ENCODE peak calls at places on chromosomes 7 and 10, in seven cellular contexts. Z, F, U, O, S, Y and E are unnamed samples.
A peak's percentile ranks its signal among the peaks of the same experiment; 100 is the strongest.

GRCh38 chr7:76155938-76156337 is 45.8 kb upstream of the SRRM3 start:
- DNase-seq in S (no peak), Z (no peak), O (no peak), Y (peak; percentile 49), F (no peak), U (no peak), E (no peak)

GRCh38 chr10:116796910-116797513 is 52.3 kb upstream of the ENO4 start:
- DNase-seq in U (peak; percentile 87), S (peak; percentile 90), O (no peak), Y (peak; percentile 60), F (peak; percentile 65), Z (peak; percentile 60), E (peak; percentile 70)

GRCh38 chr7:35555386-35555785 is 139.5 kb downstream of the HERPUD2 start:
- DNase-seq in Z (no peak), U (no peak), O (no peak), S (no peak), Y (no peak), F (no peak), E (no peak)

GRCh38 chr10:112981553-112981952 is 31.5 kb downstream of the TCF7L2 start:
- DNase-seq in U (peak; percentile 45), O (peak; percentile 89), S (no peak), Z (no peak), Y (no peak), F (no peak), E (no peak)

GRCh38 chr10:62769574-62770242 is 34.8 kb upstream of the ADO start:
- DNase-seq in U (no peak), F (no peak), Y (no peak), Z (peak; percentile 48), S (no peak), O (no peak), E (no peak)

GRCh38 chr7:146510088-146510680 is 393.6 kb downstream of the CNTNAP2 start:
- DNase-seq in S (no peak), O (no peak), Z (no peak), U (no peak), F (no peak), Y (no peak), E (peak; percentile 13)

GRCh38 chr7:131786204-131786603 is 229.8 kb upstream of the PODXL start:
- DNase-seq in O (no peak), S (no peak), Z (no peak), F (no peak), Y (no peak), U (no peak), E (no peak)

GRCh38 chr10:124611738-124612137 is 132.4 kb downstream of the FAM53B start:
- DNase-seq in Z (no peak), O (no peak), Y (no peak), F (no peak), U (no peak), S (no peak), E (no peak)

GRCh38 chr7:37408885-37409248 is 39.8 kb downstream of the ELMO1 start:
- DNase-seq in F (no peak), O (no peak), U (no peak), Y (no peak), S (no peak), Z (no peak), E (no peak)

GRCh38 chr7:129568240-129568639 is 43.3 kb upstream of the NRF1 start:
- DNase-seq in O (no peak), F (no peak), S (no peak), Y (no peak), Z (no peak), U (no peak), E (no peak)

GRCh38 chr10:48926255-48926654 is 13.4 kb downstream of the LRRC18 start:
- DNase-seq in Z (no peak), S (no peak), F (no peak), Y (no peak), O (no peak), U (no peak), E (no peak)

GRCh38 chr10:52949899-52950298 is 177.3 kb upstream of the MBL2 start:
- DNase-seq in Y (peak; percentile 32), F (no peak), O (no peak), S (no peak), U (no peak), Z (no peak), E (peak; percentile 74)

GRCh38 chr7:78437118-78437517 is 638.5 kb downstream of the PHTF2 start:
- DNase-seq in Y (peak; percentile 4), F (no peak), S (no peak), O (no peak), Z (no peak), U (no peak), E (no peak)

GRCh38 chr7:33806284-33807157 is 98.8 kb upstream of the BMPER start:
- DNase-seq in S (no peak), F (no peak), U (no peak), O (no peak), Z (no peak), Y (peak; percentile 18), E (no peak)

GRCh38 chr7:106657085-106657991 is 3.6 kb downstream of the CCDC71L start:
- DNase-seq in S (no peak), Z (no peak), F (no peak), Y (no peak), O (no peak), U (no peak), E (no peak)

GRCh38 chr10:75211007-75211735 is 575 bp downstream of the VDAC2 start:
- DNase-seq in S (no peak), O (no peak), Y (peak; percentile 48), U (peak; percentile 24), Z (peak; percentile 61), F (no peak), E (no peak)

GRCh38 chr7:20269726-20270125 is 52.5 kb upstream of the MACC1 start:
- DNase-seq in Z (no peak), Y (no peak), S (no peak), F (no peak), U (no peak), O (no peak), E (no peak)

GRCh38 chr7:25707733-25708132 is 444.3 kb upstream of the NFE2L3 start:
- DNase-seq in Z (no peak), S (no peak), O (no peak), F (no peak), U (peak; percentile 53), Y (no peak), E (no peak)

GRCh38 chr7:108660465-108660864 is 90.8 kb downstream of the DNAJB9 start:
- DNase-seq in Z (peak; percentile 60), U (peak; percentile 79), Y (no peak), O (no peak), F (peak; percentile 21), S (no peak), E (peak; percentile 20)
- TF ChIP-seq JUND in Z (no peak), U (no peak), Y (no peak), O (no peak), F (no peak), S (no peak), E (no peak)

GRCh38 chr7:138889982-138890381 is 91.2 kb downstream of the KIAA1549 start:
- DNase-seq in F (no peak), Y (no peak), U (no peak), S (no peak), Z (no peak), O (no peak), E (no peak)
- TF ChIP-seq JUND in F (no peak), Y (no peak), U (no peak), S (no peak), Z (no peak), O (no peak), E (no peak)

GRCh38 chr7:11166051-11166450 is 192.4 kb downstream of the PHF14 start:
- DNase-seq in U (no peak), O (no peak), Y (no peak), S (no peak), F (no peak), Z (no peak), E (no peak)

GRCh38 chr7:11171569-11172192 is 198.0 kb downstream of the PHF14 start:
- DNase-seq in S (no peak), F (no peak), O (no peak), U (peak; percentile 62), Y (no peak), Z (no peak), E (no peak)

GRCh38 chr7:11168622-11169170 is 195.0 kb downstream of the PHF14 start:
- DNase-seq in O (no peak), S (no peak), U (no peak), F (no peak), Z (no peak), Y (no peak), E (no peak)

GRCh38 chr7:11170863-11171568 is 197.3 kb downstream of the PHF14 start:
- DNase-seq in Z (no peak), Y (no peak), F (no peak), O (no peak), U (no peak), S (no peak), E (no peak)

DNA sequence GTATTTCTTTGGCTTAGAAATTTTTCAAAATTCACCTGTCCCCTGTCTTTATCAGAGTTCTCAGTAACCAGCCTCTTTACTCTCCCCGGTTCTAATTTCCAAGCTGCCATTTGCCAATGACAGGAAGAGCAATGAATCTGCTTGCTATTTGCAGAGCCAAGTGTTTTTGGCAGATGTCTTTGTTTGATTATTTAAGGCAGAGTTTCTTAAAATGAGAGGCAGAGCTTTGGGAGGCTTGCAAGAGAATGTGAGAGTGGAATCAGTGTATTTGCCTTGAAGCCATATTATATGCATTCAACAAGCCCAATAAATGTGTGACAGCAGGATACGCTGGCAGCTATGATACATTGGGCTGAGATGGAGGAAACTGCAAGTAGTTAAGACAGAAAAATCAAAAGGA is 196.5 kb downstream of the PHF14 start:
- DNase-seq in S (no peak), Y (no peak), F (no peak), Z (no peak), U (no peak), O (no peak), E (peak; percentile 35)
- TF ChIP-seq JUND in S (no peak), Y (no peak), F (no peak), Z (no peak), U (no peak), O (no peak), E (no peak)

GRCh38 chr7:128219646-128220045 is 21.4 kb upstream of the LEP start:
- DNase-seq in O (no peak), Y (no peak), F (no peak), U (no peak), Z (no peak), S (no peak), E (no peak)

GRCh38 chr7:128217972-128218652 is 23.0 kb upstream of the LEP start:
- DNase-seq in F (no peak), U (peak; percentile 42), Z (peak; percentile 45), S (no peak), Y (peak; percentile 9), O (no peak), E (no peak)

GRCh38 chr7:128217030-128217805 is 23.9 kb upstream of the LEP start:
- DNase-seq in Y (no peak), O (no peak), U (no peak), F (no peak), Z (peak; percentile 66), S (no peak), E (no peak)

GRCh38 chr7:128226132-128226980 is 14.7 kb upstream of the LEP start:
- DNase-seq in O (no peak), Z (no peak), F (no peak), U (no peak), S (no peak), Y (no peak), E (no peak)

DNA sequence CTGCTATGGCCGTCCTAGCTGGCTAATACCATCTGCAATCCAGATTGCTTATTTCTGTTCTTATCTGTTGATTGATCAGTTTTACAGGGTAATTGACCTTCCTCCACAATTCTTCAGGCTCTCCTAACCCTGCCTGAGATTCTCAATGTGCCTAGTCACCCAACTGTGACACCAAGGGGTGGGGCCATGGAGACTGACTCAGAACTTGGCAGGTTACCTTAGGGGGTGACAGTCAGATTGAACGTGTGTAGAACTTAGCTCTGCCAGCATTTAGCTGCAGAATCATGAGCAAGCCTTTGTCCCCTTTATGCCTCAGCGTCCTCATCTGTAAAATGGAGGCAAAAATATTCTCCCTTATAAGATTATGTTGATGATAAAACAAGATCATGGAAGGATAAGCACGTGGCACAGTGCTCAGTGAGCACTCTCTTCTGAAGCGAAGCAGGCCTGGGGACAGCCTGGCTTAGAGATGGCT is 19.1 kb upstream of the LEP start:
- DNase-seq in O (no peak), S (no peak), F (peak; percentile 47), Z (peak; percentile 77), U (peak; percentile 69), Y (no peak), E (no peak)
- TF ChIP-seq JUND in O (no peak), S (no peak), F (peak; percentile 59), Z (peak; percentile 88), U (peak; percentile 82), Y (no peak), E (no peak)